ENCODE peak calls at places on chromosome 6, in four cellular contexts. M, L, V and D are unnamed samples.

GRCh38 chr6:123715243-123715863 is 78.6 kb upstream of the TRDN start:
- DNase-seq in M (no peak), L (peak), V (peak), D (no peak)

GRCh38 chr6:74603676-74604075 is 602.2 kb downstream of the COL12A1 start:
- DNase-seq in M (no peak), L (no peak), V (no peak), D (no peak)

GRCh38 chr6:165804331-165805066 is 141.5 kb upstream of the PDE10A start:
- DNase-seq in M (no peak), L (no peak), V (peak), D (no peak)

GRCh38 chr6:149347067-149347466 is 29.6 kb downstream of the TAB2 start:
- DNase-seq in M (no peak), L (no peak), V (no peak), D (no peak)

GRCh38 chr6:107941627-107942026 is 16.4 kb downstream of the SEC63 start:
- DNase-seq in M (no peak), L (no peak), V (no peak), D (no peak)

GRCh38 chr6:150211700-150212615 is 69.1 kb downstream of the PPP1R14C start:
- DNase-seq in M (no peak), L (peak), V (no peak), D (no peak)

GRCh38 chr6:136210450-136211165 is 39.5 kb downstream of the MTFR2 start:
- DNase-seq in M (no peak), L (no peak), V (no peak), D (no peak)

GRCh38 chr6:103404799-103405198 is 1454.9 kb downstream of the HACE1 start:
- DNase-seq in M (no peak), L (no peak), V (no peak), D (no peak)

GRCh38 chr6:70811788-70812187 is 144.1 kb downstream of the SMAP1 start:
- DNase-seq in M (no peak), L (peak), V (no peak), D (no peak)

GRCh38 chr6:157614026-157614484 is 209.0 kb upstream of the SNX9 start:
- DNase-seq in M (no peak), L (peak), V (peak), D (no peak)

GRCh38 chr6:149473080-149474052 is 11.4 kb downstream of the ZC3H12D start:
- DNase-seq in M (no peak), L (peak), V (no peak), D (peak)

GRCh38 chr6:169022079-169022478 is 231.6 kb downstream of the THBS2 start:
- DNase-seq in M (no peak), L (no peak), V (no peak), D (no peak)

GRCh38 chr6:132863895-132864294 is 49.5 kb downstream of the RPS12 start:
- DNase-seq in M (no peak), L (no peak), V (no peak), D (no peak)

GRCh38 chr6:89257346-89257745 is 40.2 kb upstream of the GABRR1 start:
- DNase-seq in M (no peak), L (no peak), V (no peak), D (no peak)

GRCh38 chr6:140082867-140083297 is 708.4 kb upstream of the CITED2 start:
- DNase-seq in M (no peak), L (peak), V (no peak), D (no peak)

GRCh38 chr6:45545416-45545815 is 167.7 kb upstream of the SUPT3H start:
- DNase-seq in M (no peak), L (no peak), V (no peak), D (no peak)

GRCh38 chr6:39083111-39083702 is 31.8 kb downstream of the SAYSD1 start:
- DNase-seq in M (no peak), L (no peak), V (no peak), D (no peak)

GRCh38 chr6:17039266-17039665 is 62.6 kb upstream of the STMND1 start:
- DNase-seq in M (no peak), L (no peak), V (no peak), D (no peak)

GRCh38 chr6:27040244-27041042 is 207.1 kb upstream of the PRSS16 start:
- DNase-seq in M (no peak), L (peak), V (no peak), D (no peak)

GRCh38 chr6:120352491-120352890 is 981.8 kb downstream of the TBC1D32 start:
- DNase-seq in M (no peak), L (no peak), V (no peak), D (no peak)

GRCh38 chr6:150016324-150017185 is 8.8 kb downstream of the RAET1L start:
- DNase-seq in M (peak), L (peak), V (peak), D (peak)

GRCh38 chr6:130240232-130240631 is 17.5 kb upstream of the SAMD3 start:
- DNase-seq in M (no peak), L (peak), V (no peak), D (no peak)

GRCh38 chr6:11494786-11495564 is 42.6 kb upstream of the TMEM170B start:
- DNase-seq in M (no peak), L (no peak), V (no peak), D (no peak)

GRCh38 chr6:168364793-168365421 is 45.3 kb upstream of the DACT2 start:
- DNase-seq in M (no peak), L (no peak), V (no peak), D (no peak)

GRCh38 chr6:73263570-73263909 is 544 bp upstream of the KHDC1 start:
- DNase-seq in M (no peak), L (no peak), V (no peak), D (no peak)

GRCh38 chr6:10662207-10662606 is 32.2 kb downstream of the C6orf52 start:
- DNase-seq in M (no peak), L (no peak), V (no peak), D (no peak)

GRCh38 chr6:149867876-149868640 is 3.9 kb upstream of the LRP11 start:
- DNase-seq in M (no peak), L (no peak), V (no peak), D (no peak)

GRCh38 chr6:53492860-53493634 is 51.9 kb downstream of the GCLC start:
- DNase-seq in M (peak), L (peak), V (peak), D (peak)

GRCh38 chr6:105514306-105514705 is 111.4 kb upstream of the PREP start:
- DNase-seq in M (no peak), L (no peak), V (no peak), D (no peak)

GRCh38 chr6:90444125-90444745 is 142.6 kb downstream of the MAP3K7 start:
- DNase-seq in M (no peak), L (no peak), V (no peak), D (no peak)

GRCh38 chr6:25788305-25788922 is 33.9 kb downstream of the SLC17A4 start:
- DNase-seq in M (no peak), L (peak), V (peak), D (peak)

GRCh38 chr6:70663881-70664466 is 3.7 kb upstream of the SMAP1 start:
- DNase-seq in M (no peak), L (no peak), V (no peak), D (no peak)